ENCODE peak calls at places on chromosomes 1 and 21, in ten cellular contexts. R is right lobe of liver, P is brain microvascular endothelial cell, X is GM06990, B is choroid plexus epithelial cell, V is OCI-LY7, E is mucosa of descending colon, F is uterus, Q is fibroblast of mammary gland, M is heart right ventricle. T is an unnamed sample.
A peak's percentile ranks its signal among the peaks of the same experiment; 100 is the strongest.

GRCh38 chr1:94831636-94832035 is 11.5 kb downstream of the SLC44A3 start:
- DNase-seq in Q (no peak), X (no peak), R (no peak), V (no peak), P (no peak), F (no peak), M (no peak), E (no peak), B (no peak), T (no peak)

GRCh38 chr1:232538224-232538942 is 91.5 kb downstream of the SIPA1L2 start:
- DNase-seq in R (no peak), E (no peak), B (peak; percentile 76), V (no peak), Q (peak; percentile 77), M (no peak), X (no peak), F (no peak), P (peak; percentile 75), T (no peak)

GRCh38 chr1:1630965-1631792 is 794 bp upstream of the MMP23B start:
- DNase-seq in F (no peak), B (peak; percentile 35), Q (peak; percentile 14), V (no peak), M (peak; percentile 76), X (peak; percentile 15), E (peak; percentile 79), R (peak; percentile 62), P (no peak), T (peak; percentile 5)

GRCh38 chr1:91759076-91759475 is 126.9 kb downstream of the TGFBR3 start:
- DNase-seq in R (no peak), Q (no peak), B (no peak), P (no peak), F (no peak), M (no peak), V (no peak), X (no peak), E (no peak), T (no peak)

GRCh38 chr1:46153228-46153627 is 20.8 kb upstream of the PIK3R3 start:
- DNase-seq in E (no peak), F (no peak), R (no peak), B (no peak), X (no peak), V (no peak), P (no peak), Q (no peak), M (no peak), T (no peak)

GRCh38 chr1:31802190-31803150 is 13.4 kb downstream of the SPOCD1 start:
- DNase-seq in Q (no peak), M (no peak), E (no peak), P (no peak), R (no peak), V (no peak), X (no peak), F (no peak), B (peak; percentile 60), T (no peak)

GRCh38 chr1:29810121-29811120 is 574.1 kb downstream of the PTPRU start:
- DNase-seq in B (no peak), R (no peak), M (no peak), Q (no peak), P (no peak), F (no peak), E (no peak), X (no peak), V (no peak), T (no peak)

GRCh38 chr1:116847688-116848531 is 61.8 kb upstream of the PTGFRN start:
- DNase-seq in B (peak; percentile 72), P (peak; percentile 59), Q (peak; percentile 87), R (no peak), E (no peak), M (peak; percentile 44), F (peak; percentile 68), X (peak; percentile 41), V (no peak), T (peak; percentile 56)

GRCh38 chr1:16075337-16076002 is 2.0 kb upstream of the FAM131C start:
- DNase-seq in R (no peak), Q (peak; percentile 90), B (peak; percentile 58), X (no peak), V (no peak), F (peak; percentile 87), M (peak; percentile 67), P (no peak), E (no peak), T (no peak)

GRCh38 chr1:183214021-183214970 is 28.2 kb downstream of the LAMC2 start:
- DNase-seq in F (no peak), R (no peak), M (no peak), X (no peak), B (no peak), P (no peak), Q (no peak), E (no peak), V (no peak), T (no peak)

GRCh38 chr1:245893025-245893424 is 614.1 kb downstream of the SMYD3 start:
- DNase-seq in F (no peak), B (no peak), X (no peak), V (no peak), E (no peak), Q (no peak), P (no peak), R (no peak), M (no peak), T (no peak)

GRCh38 chr1:5864256-5864655 is 128.0 kb downstream of the NPHP4 start:
- DNase-seq in R (no peak), X (no peak), P (no peak), M (no peak), V (no peak), F (no peak), E (no peak), B (no peak), Q (no peak), T (no peak)

GRCh38 chr1:27021347-27022031 is 8.8 kb upstream of the TENT5B start:
- DNase-seq in V (no peak), F (no peak), R (no peak), E (no peak), Q (no peak), P (peak; percentile 70), X (no peak), B (peak; percentile 58), M (no peak), T (no peak)

GRCh38 chr1:190634134-190634533 is 156.5 kb upstream of the BRINP3 start:
- DNase-seq in P (no peak), F (no peak), E (no peak), X (no peak), B (no peak), Q (no peak), V (no peak), R (no peak), M (no peak), T (no peak)

GRCh38 chr1:16236091-16236494 is 890 bp downstream of the CPLANE2 start:
- DNase-seq in B (no peak), E (no peak), V (peak; percentile 69), M (no peak), Q (no peak), R (no peak), X (no peak), P (no peak), F (no peak), T (peak; percentile 69)

GRCh38 chr1:230235876-230236275 is 168.8 kb downstream of the GALNT2 start:
- DNase-seq in E (no peak), F (no peak), Q (no peak), B (no peak), P (no peak), X (no peak), M (no peak), R (no peak), V (no peak), T (no peak)

GRCh38 chr1:205259361-205259832 is 31.7 kb downstream of the TMCC2 start:
- DNase-seq in B (peak; percentile 58), F (no peak), R (no peak), M (peak; percentile 36), V (peak; percentile 74), E (no peak), X (no peak), P (no peak), Q (peak; percentile 22), T (no peak)

GRCh38 chr1:8687053-8687452 is 130.4 kb downstream of the RERE start:
- DNase-seq in X (no peak), F (no peak), V (no peak), R (no peak), E (peak; percentile 49), B (peak; percentile 70), P (no peak), Q (no peak), M (no peak), T (peak; percentile 43)

GRCh38 chr1:211323156-211324063 is 3.2 kb upstream of the TRAF5 start:
- DNase-seq in P (peak; percentile 78), X (no peak), E (no peak), B (peak; percentile 81), F (peak; percentile 41), R (no peak), V (peak; percentile 79), M (no peak), Q (peak; percentile 61), T (peak; percentile 81)

DNA sequence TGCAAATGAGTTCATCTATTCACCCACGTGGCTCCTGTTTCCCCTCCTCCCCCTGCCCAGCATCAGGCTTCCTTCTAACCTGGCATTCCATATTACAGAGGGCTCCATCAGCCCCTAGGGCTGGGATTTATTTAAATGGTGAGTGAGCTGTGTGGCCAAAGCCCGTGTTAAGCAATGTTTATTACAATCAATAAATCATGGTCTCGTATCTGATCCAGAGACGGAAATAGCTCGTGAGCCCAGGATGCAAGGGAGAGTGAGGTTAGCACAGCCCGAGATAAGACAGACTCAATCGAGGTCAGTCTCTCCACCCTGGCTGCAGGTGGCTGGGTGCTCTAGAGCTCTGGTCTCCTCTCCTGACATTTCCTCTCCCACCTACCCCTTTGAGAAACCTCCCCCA is 43.0 kb upstream of the IGSF21 start:
- DNase-seq in P (no peak), E (no peak), F (no peak), Q (no peak), M (no peak), V (no peak), B (no peak), X (no peak), R (no peak), T (no peak)
- H3K4me3 ChIP-seq in P (no peak overlapping the region), E (no peak overlapping the region), F (no peak overlapping the region), Q (no peak overlapping the region), M (no peak overlapping the region), V (no peak overlapping the region), B (no peak overlapping the region), X (no peak overlapping the region), R (no peak overlapping the region), T (no peak overlapping the region)

GRCh38 chr1:212698467-212699103 is 1.1 kb downstream of the BATF3 start:
- DNase-seq in P (no peak), E (no peak), R (no peak), Q (no peak), F (no peak), B (no peak), V (peak; percentile 31), X (no peak), M (no peak), T (no peak)
- TF ChIP-seq CTCF in P (no peak), E (no peak), R (no peak), Q (no peak), F (no peak), B (no peak), V (no peak), X (no peak), M (no peak), T (no peak)

GRCh38 chr21:36113647-36114428 is 21.0 kb upstream of the CBR3 start:
- DNase-seq in E (peak; percentile 89), B (no peak), R (peak; percentile 86), X (no peak), P (no peak), V (no peak), Q (no peak), F (no peak), M (no peak), T (peak; percentile 24)
- H3K4me3 ChIP-seq in E (no peak overlapping the region), B (no peak overlapping the region), R (peak overlapping the region; percentile 23), X (no peak overlapping the region), P (no peak overlapping the region), V (no peak overlapping the region), Q (no peak overlapping the region), F (no peak overlapping the region), M (no peak overlapping the region), T (no peak overlapping the region)

GRCh38 chr1:115592264-115592663 is 49.5 kb upstream of the VANGL1 start:
- DNase-seq in P (no peak), V (no peak), Q (no peak), B (no peak), M (no peak), F (no peak), E (no peak), X (no peak), R (no peak), T (no peak)
- TF ChIP-seq CTCF in P (peak; percentile 26), V (no peak), Q (peak; percentile 1), B (peak; percentile 10), M (no peak), F (no peak), E (no peak), X (peak; percentile 1), R (no peak), T (no peak)

T was measured in GM12865.